ENCODE peak calls at places on chromosomes 4 and X, in four cellular contexts. A is activated naive CD8-positive, alpha-beta T cell treated with anti-CD3 and anti-CD28 coated beads, Interleukin-2, amount 50 U/mL, for 24 hours; H is sciatic nerve; Y is activated CD8-positive, alpha-beta T cell treated with anti-CD3 and anti-CD28 coated beads, Interleukin-2, amount 10 ng/mL, durations not matched to agents 7 days and 5 days. Z is an unnamed sample.

GRCh38 chr4:129415001-129415400 is 319.0 kb downstream of the C4orf33 start:
- ATAC-seq in Y (no peak), A (no peak), H (no peak), Z (no peak)

GRCh38 chr4:139453041-139453370 is 915 bp upstream of the RAB33B start:
- ATAC-seq in Y (peak), A (peak), H (no peak), Z (peak)

GRCh38 chr4:98646422-98646821 is 12.0 kb downstream of the TSPAN5 start:
- ATAC-seq in A (no peak), H (no peak), Y (no peak), Z (no peak)

GRCh38 chr4:138756519-138756918 is 259.1 kb upstream of the NOCT start:
- ATAC-seq in A (no peak), H (no peak), Y (no peak), Z (no peak)

GRCh38 chr4:41396214-41396613 is 139.5 kb downstream of the UCHL1 start:
- ATAC-seq in A (no peak), H (no peak), Y (no peak), Z (no peak)

GRCh38 chr4:147103403-147103946 is 157.8 kb upstream of the TTC29 start:
- ATAC-seq in A (no peak), H (peak), Y (no peak), Z (peak)

GRCh38 chrX:150567645-150568319 is 639 bp upstream of the MTM1 start:
- ATAC-seq in A (no peak), Y (no peak), H (no peak), Z (no peak)

GRCh38 chr4:77344784-77345183 is 187.8 kb downstream of the CCNG2 start:
- ATAC-seq in Y (no peak), A (no peak), H (no peak), Z (no peak)

GRCh38 chr4:174461438-174462106 is 60.7 kb downstream of the HPGD start:
- ATAC-seq in H (no peak), Y (no peak), A (no peak), Z (no peak)

GRCh38 chr4:11489449-11490083 is 60.9 kb upstream of the HS3ST1 start:
- ATAC-seq in H (peak), A (no peak), Y (no peak), Z (peak)

GRCh38 chrX:66023726-66024467 is 16.0 kb downstream of the VSIG4 start:
- ATAC-seq in A (no peak), H (no peak), Y (no peak), Z (no peak)

Z was measured in gastroesophageal sphincter.